ENCODE peak calls at places on chromosome 12, in nine cellular contexts. U is CD8-positive, alpha-beta T cell; Z is mesenchymal stem cell; Y is dorsolateral prefrontal cortex; I is small intestine; F is astrocyte of the spinal cord; W is Peyer's patch; N is neural progenitor cell; M is HCT116. V is an unnamed sample.

GRCh38 chr12:56087220-56087619 is 7.3 kb downstream of the ERBB3 start:
- DNase-seq in U (no peak), Z (no peak), Y (no peak), I (peak; percentile 79), F (no peak), W (no peak), N (no peak), M (no peak), V (no peak)

GRCh38 chr12:39043425-39043824 is 138.0 kb upstream of the CPNE8 start:
- DNase-seq in U (no peak), Z (no peak), Y (no peak), I (no peak), F (no peak), W (no peak), N (no peak), M (no peak), V (no peak)

GRCh38 chr12:76909290-76909689 is 30.5 kb upstream of the CSRP2 start:
- DNase-seq in U (no peak), Z (no peak), Y (no peak), I (no peak), F (no peak), W (no peak), N (peak; percentile 25), M (no peak), V (no peak)

GRCh38 chr12:90479237-90479636 is 475.7 kb downstream of the CCER1 start:
- DNase-seq in U (no peak), Z (no peak), Y (no peak), I (no peak), F (no peak), W (no peak), N (no peak), M (no peak), V (no peak)

GRCh38 chr12:123237646-123238329 is 4.6 kb downstream of the MTRFR start:
- DNase-seq in U (peak; percentile 78), Z (peak; percentile 68), Y (no peak), I (peak; percentile 70), F (peak; percentile 64), W (peak; percentile 74), N (peak; percentile 53), M (peak; percentile 54), V (peak; percentile 57)

GRCh38 chr12:56029666-56030293 is 8.9 kb downstream of the IKZF4 start:
- DNase-seq in U (peak; percentile 52), Z (peak; percentile 72), Y (no peak), I (peak; percentile 67), F (peak; percentile 59), W (no peak), N (peak; percentile 79), M (no peak), V (no peak)

GRCh38 chr12:62654558-62655241 is 188.1 kb downstream of the MON2 start:
- DNase-seq in U (no peak), Z (no peak), Y (no peak), I (no peak), F (no peak), W (no peak), N (no peak), M (no peak), V (no peak)

GRCh38 chr12:71731439-71732356 is 23.0 kb upstream of the RAB21 start:
- DNase-seq in U (no peak), Z (peak; percentile 34), Y (no peak), I (peak; percentile 58), F (peak; percentile 20), W (no peak), N (peak; percentile 33), M (no peak), V (no peak)

GRCh38 chr12:125061229-125061628 is 4.0 kb upstream of the AACS start:
- DNase-seq in U (no peak), Z (no peak), Y (no peak), I (no peak), F (no peak), W (no peak), N (no peak), M (no peak), V (no peak)

GRCh38 chr12:125065021-125065752 is at the start of gene AACS:
- DNase-seq in U (peak; percentile 70), Z (peak; percentile 76), Y (peak; percentile 64), I (peak; percentile 76), F (peak; percentile 70), W (peak; percentile 77), N (peak; percentile 94), M (peak; percentile 45), V (peak; percentile 68)

GRCh38 chr12:125065753-125066570 is 727 bp downstream of the AACS start:
- DNase-seq in U (no peak), Z (no peak), Y (no peak), I (no peak), F (no peak), W (no peak), N (no peak), M (no peak), V (no peak)

GRCh38 chr12:125068391-125068790 is 3.2 kb downstream of the AACS start:
- DNase-seq in U (no peak), Z (no peak), Y (no peak), I (no peak), F (no peak), W (no peak), N (no peak), M (no peak), V (no peak)

GRCh38 chr12:125064492-125064891 is 743 bp upstream of the AACS start:
- DNase-seq in U (no peak), Z (no peak), Y (no peak), I (no peak), F (no peak), W (no peak), N (no peak), M (no peak), V (no peak)
- H3K4me3 ChIP-seq in U (peak overlapping the region; percentile 98), Z (peak overlapping the region; percentile 93), Y (peak overlapping the region; percentile 83), I (no peak overlapping the region), F (no peak overlapping the region), W (peak overlapping the region; percentile 87), N (peak overlapping the region; percentile 82), M (peak overlapping the region; percentile 67), V (peak overlapping the region; percentile 86)

DNA sequence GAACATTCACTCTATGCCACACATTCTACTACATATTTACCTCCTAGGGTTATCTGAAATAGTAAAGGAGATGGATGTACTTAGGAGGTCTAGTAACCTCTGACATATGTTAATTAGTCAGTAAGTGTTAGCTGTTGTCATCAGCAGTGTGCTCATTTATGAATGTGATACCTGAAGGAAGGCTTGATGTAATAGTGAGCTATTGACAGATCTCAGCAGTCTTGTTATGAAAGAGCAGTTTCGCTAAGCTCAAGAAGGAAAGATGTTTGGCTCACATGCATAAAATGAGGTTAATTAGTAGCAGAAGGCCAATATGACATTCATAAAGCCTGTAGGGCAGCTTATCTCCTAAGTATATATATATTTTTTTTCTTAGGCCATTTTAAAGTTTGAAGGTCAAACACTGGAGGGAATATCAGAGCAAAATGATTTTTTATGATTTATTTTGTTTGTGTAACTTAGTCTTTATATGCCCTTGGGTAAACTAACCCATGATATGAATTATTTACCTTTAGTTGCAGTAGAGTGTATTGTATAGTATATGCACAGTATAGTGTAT is 2.8 kb downstream of the FAM234B start:
- DNase-seq in U (no peak), Z (no peak), Y (no peak), I (peak; percentile 87), F (no peak), W (no peak), N (no peak), M (no peak), V (no peak)
- H3K4me3 ChIP-seq in U (no peak overlapping the region), Z (no peak overlapping the region), Y (no peak overlapping the region), I (no peak overlapping the region), F (no peak overlapping the region), W (no peak overlapping the region), N (no peak overlapping the region), M (no peak overlapping the region), V (no peak overlapping the region)

GRCh38 chr12:106362971-106363370 is 5.4 kb downstream of the POLR3B start:
- DNase-seq in U (no peak), Z (no peak), Y (no peak), I (no peak), F (no peak), W (no peak), N (no peak), M (no peak), V (no peak)

GRCh38 chr12:106358410-106359241 is 1.1 kb downstream of the POLR3B start:
- DNase-seq in U (no peak), Z (peak; percentile 90), Y (no peak), I (peak; percentile 58), F (no peak), W (no peak), N (no peak), M (no peak), V (no peak)

GRCh38 chr12:106357549-106358409 is at the start of gene POLR3B:
- DNase-seq in U (peak; percentile 97), Z (peak; percentile 95), Y (peak; percentile 92), I (peak; percentile 94), F (peak; percentile 98), W (peak; percentile 94), N (peak; percentile 97), M (peak; percentile 93), V (peak; percentile 98)

GRCh38 chr12:106360400-106360994 is 2.9 kb downstream of the POLR3B start:
- DNase-seq in U (no peak), Z (no peak), Y (no peak), I (no peak), F (no peak), W (no peak), N (no peak), M (no peak), V (no peak)

DNA sequence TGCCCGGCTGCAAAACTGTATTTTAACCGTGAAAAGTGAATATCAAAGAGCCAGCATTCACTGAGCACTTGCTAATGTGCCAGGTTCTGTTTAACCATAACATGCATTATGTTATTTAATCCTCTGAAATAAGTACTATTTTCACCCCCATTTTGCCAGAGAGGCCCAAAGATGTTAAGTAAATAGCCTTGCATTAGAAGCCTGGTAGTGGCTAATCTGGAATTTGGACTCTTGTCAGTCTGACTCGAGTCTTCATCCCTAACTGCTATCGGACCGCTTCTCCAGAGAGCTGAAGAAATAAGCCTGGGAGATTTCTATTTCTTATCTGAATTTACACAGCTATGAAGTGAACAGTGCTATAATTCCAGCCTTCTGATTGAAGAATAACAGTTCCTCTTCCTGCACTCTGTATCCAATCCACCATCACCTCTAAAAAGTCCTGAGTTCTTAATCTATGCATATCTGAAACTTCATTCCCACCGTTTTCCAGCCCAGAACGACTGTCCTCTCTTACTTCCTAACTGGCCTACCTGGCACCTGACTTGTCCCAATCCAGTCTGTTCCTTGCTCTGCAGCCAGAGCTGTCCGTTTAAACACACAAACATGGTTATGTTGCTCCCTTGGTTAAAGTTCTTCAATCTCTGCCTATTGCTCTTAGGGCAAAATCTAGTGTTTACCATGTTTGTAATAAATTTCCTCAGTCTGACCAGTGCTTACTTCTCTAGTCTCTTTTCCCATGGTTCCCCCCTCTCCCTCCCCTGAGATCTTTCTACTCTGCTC is 2.3 kb downstream of the POLR3B start:
- DNase-seq in U (no peak), Z (no peak), Y (no peak), I (no peak), F (no peak), W (no peak), N (no peak), M (no peak), V (no peak)
- H3K4me3 ChIP-seq in U (no peak overlapping the region), Z (no peak overlapping the region), Y (no peak overlapping the region), I (no peak overlapping the region), F (no peak overlapping the region), W (no peak overlapping the region), N (no peak overlapping the region), M (no peak overlapping the region), V (no peak overlapping the region)

GRCh38 chr12:14396071-14396470 is 30.6 kb downstream of the ATF7IP start:
- DNase-seq in U (peak; percentile 32), Z (peak; percentile 75), Y (no peak), I (peak; percentile 44), F (no peak), W (no peak), N (no peak), M (no peak), V (no peak)

GRCh38 chr12:14390885-14391530 is 25.5 kb downstream of the ATF7IP start:
- DNase-seq in U (no peak), Z (no peak), Y (no peak), I (no peak), F (no peak), W (no peak), N (no peak), M (no peak), V (no peak)

GRCh38 chr12:14393736-14394135 is 28.3 kb downstream of the ATF7IP start:
- DNase-seq in U (no peak), Z (no peak), Y (no peak), I (no peak), F (peak; percentile 56), W (no peak), N (no peak), M (no peak), V (no peak)

GRCh38 chr12:14394317-14395058 is 29.0 kb downstream of the ATF7IP start:
- DNase-seq in U (peak; percentile 52), Z (peak; percentile 92), Y (no peak), I (peak; percentile 61), F (peak; percentile 93), W (no peak), N (peak; percentile 73), M (peak; percentile 79), V (peak; percentile 18)

DNA sequence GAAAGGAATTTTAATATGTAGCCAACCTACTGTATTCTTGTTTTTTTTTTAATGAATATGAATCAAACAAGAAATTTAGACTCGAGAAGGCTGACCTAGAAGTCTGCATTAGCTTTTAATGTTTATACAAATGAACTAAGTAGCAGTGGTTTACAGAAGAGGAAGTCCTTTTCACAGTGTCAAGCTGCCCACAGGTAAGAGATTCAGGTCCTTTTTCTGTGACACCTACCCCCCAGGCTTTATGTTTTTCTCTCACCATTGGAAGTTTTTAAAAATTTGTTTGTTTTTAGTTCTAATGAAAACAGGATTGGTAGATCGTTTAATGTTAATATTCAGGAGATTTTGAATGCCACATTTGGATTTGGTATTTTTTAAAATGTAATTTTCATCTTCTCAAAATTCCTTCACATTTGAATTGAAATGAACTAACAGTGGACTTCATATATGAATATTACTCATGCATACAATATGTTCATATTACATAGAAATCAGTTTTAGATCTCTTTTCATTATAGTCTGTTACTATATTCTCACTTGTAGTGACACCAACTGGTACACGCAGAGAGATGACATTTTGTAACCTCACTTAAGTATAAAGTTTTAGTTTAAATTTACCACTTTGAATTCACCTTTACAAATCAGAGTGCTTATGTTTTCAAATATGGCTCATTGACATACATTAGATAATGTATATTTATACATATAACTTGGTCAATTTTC is 29.7 kb downstream of the ATF7IP start:
- DNase-seq in U (no peak), Z (no peak), Y (no peak), I (no peak), F (no peak), W (no peak), N (no peak), M (no peak), V (no peak)
- H3K4me3 ChIP-seq in U (no peak overlapping the region), Z (no peak overlapping the region), Y (peak overlapping the region; percentile 39), I (no peak overlapping the region), F (no peak overlapping the region), W (peak overlapping the region; percentile 7), N (peak overlapping the region; percentile 16), M (no peak overlapping the region), V (peak overlapping the region; percentile 78)